ENCODE peak calls at places on chromosomes 5 and 9, in eight cellular contexts. X, E, N, J, P, Y, O and S are unnamed samples.

GRCh38 chr9:114919611-114920010 is 10.8 kb downstream of the TNFSF8 start:
- DNase-seq in X (no peak), E (no peak), N (no peak), J (no peak), P (no peak), Y (no peak), O (no peak), S (no peak)

GRCh38 chr9:75451045-75451444 is 362.7 kb downstream of the OSTF1 start:
- DNase-seq in X (no peak), E (no peak), N (no peak), J (no peak), P (no peak), Y (no peak), O (no peak), S (no peak)

GRCh38 chr9:2576631-2577030 is 45.0 kb upstream of the VLDLR start:
- DNase-seq in X (no peak), E (no peak), N (no peak), J (no peak), P (no peak), Y (no peak), O (no peak), S (no peak)

GRCh38 chr9:14238044-14238443 is 75.9 kb downstream of the NFIB start:
- DNase-seq in X (no peak), E (no peak), N (no peak), J (no peak), P (no peak), Y (no peak), O (peak), S (no peak)

GRCh38 chr9:37966443-37967271 is 62.7 kb upstream of the SLC25A51 start:
- DNase-seq in X (no peak), E (no peak), N (no peak), J (no peak), P (peak), Y (no peak), O (no peak), S (no peak)

GRCh38 chr9:94912700-94913249 is 186.3 kb downstream of the AOPEP start:
- DNase-seq in X (no peak), E (no peak), N (peak), J (peak), P (no peak), Y (peak), O (peak), S (no peak)

GRCh38 chr9:17018001-17018491 is 116.8 kb upstream of the CNTLN start:
- DNase-seq in X (peak), E (peak), N (no peak), J (no peak), P (no peak), Y (peak), O (peak), S (no peak)

GRCh38 chr9:134913713-134914500 is 3.8 kb downstream of the FCN1 start:
- DNase-seq in X (no peak), E (no peak), N (no peak), J (no peak), P (no peak), Y (no peak), O (no peak), S (no peak)

GRCh38 chr9:129197978-129198736 is 20.1 kb upstream of the IER5L start:
- DNase-seq in X (no peak), E (no peak), N (peak), J (no peak), P (no peak), Y (peak), O (peak), S (no peak)

GRCh38 chr5:132193165-132193694 is 34.4 kb downstream of the P4HA2 start:
- DNase-seq in X (no peak), E (no peak), N (no peak), J (no peak), P (no peak), Y (no peak), O (no peak), S (no peak)

GRCh38 chr9:31355159-31355882 is 1029.1 kb upstream of the ACO1 start:
- DNase-seq in X (no peak), E (no peak), N (no peak), J (no peak), P (no peak), Y (no peak), O (no peak), S (no peak)

GRCh38 chr5:122403965-122404364 is 91.9 kb downstream of the SNCAIP start:
- DNase-seq in X (no peak), E (no peak), N (peak), J (no peak), P (no peak), Y (no peak), O (no peak), S (no peak)

GRCh38 chr9:96495341-96495740 is 45.4 kb downstream of the HABP4 start:
- DNase-seq in X (no peak), E (peak), N (peak), J (peak), P (no peak), Y (peak), O (peak), S (no peak)

GRCh38 chr5:66840527-66841013 is 244.4 kb downstream of the MAST4 start:
- DNase-seq in X (no peak), E (no peak), N (no peak), J (no peak), P (no peak), Y (no peak), O (no peak), S (peak)

GRCh38 chr5:86500947-86501346 is 116.8 kb upstream of the COX7C start:
- DNase-seq in X (no peak), E (no peak), N (no peak), J (no peak), P (no peak), Y (no peak), O (no peak), S (no peak)

GRCh38 chr5:171709930-171710329 is 75.7 kb upstream of the SMIM23 start:
- DNase-seq in X (peak), E (no peak), N (no peak), J (no peak), P (no peak), Y (no peak), O (no peak), S (no peak)

GRCh38 chr9:34279431-34279830 is 49.6 kb downstream of the KIF24 start:
- DNase-seq in X (no peak), E (no peak), N (no peak), J (no peak), P (no peak), Y (no peak), O (no peak), S (no peak)

GRCh38 chr5:150190503-150190973 is 676 bp downstream of the SLC6A7 start:
- DNase-seq in X (no peak), E (no peak), N (no peak), J (no peak), P (no peak), Y (no peak), O (no peak), S (no peak)

GRCh38 chr5:149550608-149551226 is 522 bp downstream of the CSNK1A1 start:
- DNase-seq in X (no peak), E (no peak), N (peak), J (no peak), P (no peak), Y (no peak), O (no peak), S (peak)

GRCh38 chr5:95723632-95724369 is 7.3 kb upstream of the RHOBTB3 start:
- DNase-seq in X (no peak), E (no peak), N (peak), J (no peak), P (no peak), Y (peak), O (peak), S (no peak)

GRCh38 chr9:108622467-108622866 is 233.3 kb downstream of the ACTL7B start:
- DNase-seq in X (no peak), E (no peak), N (peak), J (no peak), P (no peak), Y (peak), O (peak), S (no peak)

GRCh38 chr5:36177715-36178556 is 26.0 kb downstream of the SKP2 start:
- DNase-seq in X (no peak), E (peak), N (peak), J (no peak), P (no peak), Y (peak), O (peak), S (no peak)

GRCh38 chr9:127319366-127320121 is 55.0 kb downstream of the GARNL3 start:
- DNase-seq in X (no peak), E (no peak), N (no peak), J (no peak), P (no peak), Y (no peak), O (no peak), S (peak)

GRCh38 chr9:32424616-32425015 is 40.2 kb downstream of the ACO1 start:
- DNase-seq in X (no peak), E (no peak), N (peak), J (no peak), P (no peak), Y (no peak), O (no peak), S (no peak)

GRCh38 chr5:36494756-36495637 is 111.4 kb upstream of the SLC1A3 start:
- DNase-seq in X (no peak), E (no peak), N (no peak), J (no peak), P (no peak), Y (peak), O (peak), S (no peak)

GRCh38 chr5:173281910-173282309 is 46.3 kb downstream of the STC2 start:
- DNase-seq in X (no peak), E (no peak), N (no peak), J (no peak), P (no peak), Y (peak), O (no peak), S (no peak)

GRCh38 chr5:43370352-43370751 is 41.8 kb downstream of the CCL28 start:
- DNase-seq in X (no peak), E (no peak), N (no peak), J (no peak), P (no peak), Y (no peak), O (no peak), S (no peak)
- TF ChIP-seq CTCF in X (no peak), E (no peak), N (no peak), J (no peak), P (no peak), Y (no peak), O (no peak), S (no peak)

GRCh38 chr9:133429641-133430161 is 7.5 kb downstream of the ADAMTS13 start:
- DNase-seq in X (peak), E (no peak), N (no peak), J (no peak), P (no peak), Y (no peak), O (peak), S (peak)
- TF ChIP-seq CTCF in X (peak), E (peak), N (peak), J (no peak), P (peak), Y (peak), O (peak), S (no peak)

GRCh38 chr5:138702166-138702826 is 50.9 kb upstream of the CTNNA1 start:
- DNase-seq in X (no peak), E (no peak), N (peak), J (no peak), P (no peak), Y (no peak), O (no peak), S (no peak)
- TF ChIP-seq CTCF in X (no peak), E (no peak), N (no peak), J (no peak), P (no peak), Y (no peak), O (no peak), S (no peak)

DNA sequence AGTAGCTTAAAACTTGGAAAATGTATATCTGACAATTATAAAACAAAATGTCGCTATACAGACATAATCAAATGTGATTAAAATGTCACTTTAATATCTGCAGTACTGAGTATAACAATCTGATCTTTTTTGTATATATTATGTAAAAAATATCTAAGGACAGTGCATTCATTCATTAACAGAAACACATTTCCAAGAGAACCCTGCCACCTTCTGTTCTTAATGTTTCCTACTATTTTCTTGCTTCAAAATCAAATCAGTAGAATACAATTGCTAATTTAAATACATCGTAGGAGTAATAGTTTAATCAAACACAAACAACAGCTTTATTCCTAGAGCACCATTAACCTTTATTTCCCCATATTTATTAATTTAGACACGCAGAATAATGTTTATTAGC is 142.6 kb upstream of the ST8SIA4 start:
- DNase-seq in X (no peak), E (no peak), N (peak), J (no peak), P (no peak), Y (peak), O (no peak), S (peak)
- TF ChIP-seq CTCF in X (no peak), E (no peak), N (peak), J (peak), P (peak), Y (no peak), O (no peak), S (no peak)

DNA sequence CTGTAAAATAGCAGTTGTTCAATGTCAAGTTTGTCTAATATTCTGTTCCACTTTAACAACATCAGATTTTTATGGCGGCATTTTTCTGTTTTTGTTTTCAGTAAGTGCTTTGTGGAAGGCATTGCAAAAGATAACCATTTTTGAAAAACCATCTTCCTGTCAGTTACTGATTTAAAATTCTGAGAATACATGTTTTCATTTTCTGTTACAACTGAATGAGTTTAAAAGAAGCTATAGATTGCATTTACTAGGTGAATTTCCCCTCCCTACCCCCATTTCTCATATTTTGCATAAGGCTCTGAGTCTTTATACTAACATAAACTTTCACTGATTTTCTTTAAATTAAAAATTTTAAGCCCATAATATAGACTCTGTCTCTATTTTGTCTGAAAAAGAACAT is 4.6 kb upstream of the ERAP2 start:
- DNase-seq in X (no peak), E (no peak), N (no peak), J (no peak), P (no peak), Y (no peak), O (no peak), S (no peak)
- TF ChIP-seq CTCF in X (no peak), E (no peak), N (no peak), J (no peak), P (no peak), Y (no peak), O (no peak), S (no peak)

GRCh38 chr5:140801494-140801841 is 611 bp downstream of the PCDHA3 start:
- DNase-seq in X (no peak), E (no peak), N (no peak), J (no peak), P (no peak), Y (no peak), O (no peak), S (no peak)
- TF ChIP-seq CTCF in X (no peak), E (no peak), N (peak), J (no peak), P (peak), Y (peak), O (peak), S (no peak)

GRCh38 chr9:138037140-138037539 is 159.6 kb downstream of the CACNA1B start:
- DNase-seq in X (no peak), E (no peak), N (no peak), J (no peak), P (no peak), Y (no peak), O (no peak), S (no peak)

GRCh38 chr9:138038244-138038671 is 160.7 kb downstream of the CACNA1B start:
- DNase-seq in X (no peak), E (no peak), N (peak), J (no peak), P (no peak), Y (no peak), O (no peak), S (no peak)

GRCh38 chr9:138028596-138028995 is 151.0 kb downstream of the CACNA1B start:
- DNase-seq in X (no peak), E (no peak), N (no peak), J (no peak), P (no peak), Y (no peak), O (no peak), S (no peak)

DNA sequence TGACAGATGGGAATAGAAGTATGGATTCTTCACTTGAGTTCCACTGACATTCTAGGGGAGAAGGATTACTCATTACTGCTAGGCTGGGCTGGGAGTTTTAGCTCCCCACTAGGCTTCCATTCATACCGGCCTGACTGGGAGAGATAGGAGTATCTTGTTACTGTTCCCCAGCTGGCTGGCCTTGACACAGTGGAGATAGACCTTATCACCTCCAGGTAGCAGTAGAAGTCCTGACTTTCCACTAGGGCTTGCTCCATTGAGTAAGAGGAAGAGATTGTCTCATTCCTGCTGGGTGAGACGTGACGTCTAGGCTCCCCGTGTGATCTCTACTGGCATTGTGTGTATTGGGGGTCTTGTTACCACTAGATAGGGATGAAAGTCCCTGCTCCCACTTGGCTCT is 156.4 kb downstream of the CACNA1B start:
- DNase-seq in X (no peak), E (no peak), N (no peak), J (no peak), P (no peak), Y (no peak), O (no peak), S (no peak)
- TF ChIP-seq CTCF in X (no peak), E (no peak), N (no peak), J (no peak), P (no peak), Y (no peak), O (no peak), S (no peak)

GRCh38 chr5:169666365-169666764 is 29.3 kb downstream of the DOCK2 start:
- DNase-seq in X (no peak), E (no peak), N (no peak), J (no peak), P (no peak), Y (no peak), O (no peak), S (no peak)

GRCh38 chr5:169663537-169663936 is 26.5 kb downstream of the DOCK2 start:
- DNase-seq in X (no peak), E (no peak), N (no peak), J (no peak), P (no peak), Y (no peak), O (no peak), S (no peak)

GRCh38 chr5:169667896-169668674 is 31.0 kb downstream of the DOCK2 start:
- DNase-seq in X (no peak), E (no peak), N (no peak), J (no peak), P (no peak), Y (peak), O (no peak), S (no peak)

GRCh38 chr5:169670769-169671525 is 33.9 kb downstream of the DOCK2 start:
- DNase-seq in X (no peak), E (no peak), N (no peak), J (no peak), P (no peak), Y (no peak), O (no peak), S (peak)

DNA sequence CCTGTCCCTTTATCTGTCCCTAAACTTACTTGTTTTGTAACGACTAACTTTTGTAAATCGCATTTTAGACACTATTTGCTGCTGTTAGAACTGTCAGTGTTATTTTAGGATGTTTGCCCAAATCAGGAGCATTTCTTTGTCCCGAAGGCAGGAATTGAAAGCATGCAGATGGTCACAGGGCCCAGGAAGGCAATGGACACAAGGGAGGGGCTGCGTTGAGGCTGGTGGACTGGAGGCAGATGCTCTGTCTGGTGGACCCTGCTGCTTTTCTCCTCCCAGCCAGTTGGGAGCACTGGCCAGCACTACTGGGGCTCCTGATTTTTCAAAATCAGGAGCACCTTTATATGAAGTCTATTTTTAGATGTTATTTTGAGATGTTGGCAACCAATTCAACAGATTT is 31.7 kb downstream of the DOCK2 start:
- DNase-seq in X (peak), E (no peak), N (no peak), J (no peak), P (no peak), Y (peak), O (no peak), S (no peak)
- TF ChIP-seq CTCF in X (no peak), E (no peak), N (no peak), J (no peak), P (no peak), Y (peak), O (peak), S (no peak)